ENCODE peak calls at places on chromosomes 5 and 9, in six cellular contexts. One of them, this sample, is unnamed.

GRCh38 chr5:175252234-175252805 is 191.7 kb downstream of the DRD1 start:
- DNase-seq in K562: no peak
- DNase-seq in A549: no peak
- DNase-seq in IMR-90: peak; percentile 20
- DNase-seq in GM12878: no peak
- DNase-seq in HEK293T: no peak
- DNase-seq in this sample: no peak

GRCh38 chr5:123809594-123810172 is 297.7 kb downstream of the CSNK1G3 start:
- DNase-seq in K562: no peak
- DNase-seq in IMR-90: no peak
- DNase-seq in GM12878: no peak
- DNase-seq in A549: no peak
- DNase-seq in HEK293T: peak; percentile 21
- DNase-seq in this sample: no peak

GRCh38 chr9:33703430-33704096 is 91.8 kb upstream of the PRSS3 start:
- DNase-seq in K562: no peak
- DNase-seq in IMR-90: no peak
- DNase-seq in HEK293T: no peak
- DNase-seq in A549: no peak
- DNase-seq in GM12878: no peak
- DNase-seq in this sample: no peak

GRCh38 chr5:41695920-41696582 is 174.2 kb downstream of the OXCT1 start:
- DNase-seq in GM12878: no peak
- DNase-seq in IMR-90: no peak
- DNase-seq in HEK293T: no peak
- DNase-seq in K562: peak; percentile 11
- DNase-seq in A549: no peak
- DNase-seq in this sample: no peak

GRCh38 chr5:68225188-68225910 is 9.8 kb downstream of the PIK3R1 start:
- DNase-seq in A549: no peak
- DNase-seq in GM12878: no peak
- DNase-seq in K562: no peak
- DNase-seq in HEK293T: no peak
- DNase-seq in IMR-90: peak; percentile 87
- DNase-seq in this sample: peak; percentile 23

GRCh38 chr5:135445306-135445940 is 1.7 kb downstream of the DCANP1 start:
- DNase-seq in A549: no peak
- DNase-seq in HEK293T: no peak
- DNase-seq in K562: no peak
- DNase-seq in IMR-90: no peak
- DNase-seq in GM12878: no peak
- DNase-seq in this sample: no peak

GRCh38 chr5:142618125-142618524 is 67.8 kb downstream of the FGF1 start:
- DNase-seq in K562: no peak
- DNase-seq in GM12878: no peak
- DNase-seq in HEK293T: no peak
- DNase-seq in A549: no peak
- DNase-seq in IMR-90: peak; percentile 93
- DNase-seq in this sample: no peak

GRCh38 chr9:78070530-78070929 is 38.9 kb upstream of the GNAQ start:
- DNase-seq in IMR-90: no peak
- DNase-seq in GM12878: no peak
- DNase-seq in K562: no peak
- DNase-seq in HEK293T: no peak
- DNase-seq in A549: no peak
- DNase-seq in this sample: no peak

GRCh38 chr9:6896562-6896961 is 138.8 kb downstream of the KDM4C start:
- DNase-seq in GM12878: no peak
- DNase-seq in HEK293T: no peak
- DNase-seq in IMR-90: peak; percentile 34
- DNase-seq in K562: peak; percentile 78
- DNase-seq in A549: no peak
- DNase-seq in this sample: peak; percentile 78

GRCh38 chr5:171484460-171484899 is 65.0 kb downstream of the FGF18 start:
- DNase-seq in IMR-90: no peak
- DNase-seq in A549: peak; percentile 73
- DNase-seq in K562: peak; percentile 57
- DNase-seq in GM12878: no peak
- DNase-seq in HEK293T: peak; percentile 73
- DNase-seq in this sample: no peak

GRCh38 chr5:170375283-170375682 is 13.9 kb downstream of the KCNMB1 start:
- DNase-seq in K562: no peak
- DNase-seq in HEK293T: no peak
- DNase-seq in GM12878: no peak
- DNase-seq in IMR-90: no peak
- DNase-seq in A549: no peak
- DNase-seq in this sample: no peak

GRCh38 chr9:126915281-126915816 is 767 bp downstream of the RALGPS1 start:
- DNase-seq in K562: peak; percentile 9
- DNase-seq in HEK293T: no peak
- DNase-seq in A549: peak; percentile 33
- DNase-seq in GM12878: no peak
- DNase-seq in IMR-90: no peak
- DNase-seq in this sample: no peak

GRCh38 chr9:764105-764524 is 77.4 kb upstream of the DMRT1 start:
- DNase-seq in HEK293T: peak; percentile 23
- DNase-seq in K562: peak; percentile 40
- DNase-seq in IMR-90: peak; percentile 56
- DNase-seq in GM12878: no peak
- DNase-seq in A549: peak; percentile 86
- DNase-seq in this sample: peak; percentile 75

GRCh38 chr9:129278391-129279237 is 100.6 kb upstream of the IER5L start:
- DNase-seq in IMR-90: no peak
- DNase-seq in A549: peak; percentile 76
- DNase-seq in K562: peak; percentile 34
- DNase-seq in GM12878: no peak
- DNase-seq in HEK293T: no peak
- DNase-seq in this sample: no peak

GRCh38 chr5:132591140-132591539 is 34.4 kb downstream of the RAD50 start:
- DNase-seq in K562: peak; percentile 27
- DNase-seq in HEK293T: no peak
- DNase-seq in GM12878: no peak
- DNase-seq in A549: no peak
- DNase-seq in IMR-90: peak; percentile 38
- DNase-seq in this sample: no peak

GRCh38 chr5:82861705-82862104 is 215.5 kb downstream of the TMEM167A start:
- DNase-seq in A549: no peak
- DNase-seq in HEK293T: no peak
- DNase-seq in IMR-90: no peak
- DNase-seq in K562: no peak
- DNase-seq in GM12878: no peak
- DNase-seq in this sample: no peak

GRCh38 chr5:35149041-35149440 is 81.2 kb downstream of the PRLR start:
- DNase-seq in GM12878: no peak
- DNase-seq in K562: no peak
- DNase-seq in IMR-90: no peak
- DNase-seq in HEK293T: no peak
- DNase-seq in A549: no peak
- DNase-seq in this sample: no peak

GRCh38 chr9:136277746-136278145 is 26.1 kb downstream of the CCDC187 start:
- DNase-seq in GM12878: no peak
- DNase-seq in IMR-90: no peak
- DNase-seq in HEK293T: no peak
- DNase-seq in A549: no peak
- DNase-seq in K562: no peak
- DNase-seq in this sample: no peak

GRCh38 chr5:1733369-1733768 is 66.3 kb downstream of the MRPL36 start:
- DNase-seq in A549: no peak
- DNase-seq in IMR-90: no peak
- DNase-seq in HEK293T: no peak
- DNase-seq in GM12878: no peak
- DNase-seq in K562: no peak
- DNase-seq in this sample: no peak

GRCh38 chr5:75463726-75464125 is 47.7 kb downstream of the CERT1 start:
- DNase-seq in IMR-90: no peak
- DNase-seq in HEK293T: no peak
- DNase-seq in A549: no peak
- DNase-seq in K562: no peak
- DNase-seq in GM12878: no peak
- DNase-seq in this sample: no peak

GRCh38 chr5:61275841-61276240 is 56.2 kb upstream of the ZSWIM6 start:
- DNase-seq in HEK293T: no peak
- DNase-seq in A549: no peak
- DNase-seq in IMR-90: peak; percentile 82
- DNase-seq in K562: peak; percentile 9
- DNase-seq in GM12878: no peak
- DNase-seq in this sample: no peak

GRCh38 chr5:139492700-139493192 is 10.2 kb upstream of the STING1 start:
- DNase-seq in GM12878: no peak
- DNase-seq in IMR-90: peak; percentile 63
- DNase-seq in HEK293T: no peak
- DNase-seq in K562: no peak
- DNase-seq in A549: no peak
- DNase-seq in this sample: no peak

GRCh38 chr9:14312721-14313377 is 1.1 kb downstream of the NFIB start:
- DNase-seq in HEK293T: no peak
- DNase-seq in K562: peak; percentile 28
- DNase-seq in A549: no peak
- DNase-seq in GM12878: no peak
- DNase-seq in IMR-90: no peak
- DNase-seq in this sample: no peak

GRCh38 chr5:163659568-163659902 is 154.1 kb downstream of the MAT2B start:
- DNase-seq in A549: no peak
- DNase-seq in IMR-90: no peak
- DNase-seq in K562: no peak
- DNase-seq in GM12878: no peak
- DNase-seq in HEK293T: no peak
- DNase-seq in this sample: no peak

GRCh38 chr9:114399381-114399780 is 11.6 kb upstream of the AKNA start:
- DNase-seq in K562: no peak
- DNase-seq in IMR-90: no peak
- DNase-seq in GM12878: no peak
- DNase-seq in A549: no peak
- DNase-seq in HEK293T: no peak
- DNase-seq in this sample: no peak

DNA sequence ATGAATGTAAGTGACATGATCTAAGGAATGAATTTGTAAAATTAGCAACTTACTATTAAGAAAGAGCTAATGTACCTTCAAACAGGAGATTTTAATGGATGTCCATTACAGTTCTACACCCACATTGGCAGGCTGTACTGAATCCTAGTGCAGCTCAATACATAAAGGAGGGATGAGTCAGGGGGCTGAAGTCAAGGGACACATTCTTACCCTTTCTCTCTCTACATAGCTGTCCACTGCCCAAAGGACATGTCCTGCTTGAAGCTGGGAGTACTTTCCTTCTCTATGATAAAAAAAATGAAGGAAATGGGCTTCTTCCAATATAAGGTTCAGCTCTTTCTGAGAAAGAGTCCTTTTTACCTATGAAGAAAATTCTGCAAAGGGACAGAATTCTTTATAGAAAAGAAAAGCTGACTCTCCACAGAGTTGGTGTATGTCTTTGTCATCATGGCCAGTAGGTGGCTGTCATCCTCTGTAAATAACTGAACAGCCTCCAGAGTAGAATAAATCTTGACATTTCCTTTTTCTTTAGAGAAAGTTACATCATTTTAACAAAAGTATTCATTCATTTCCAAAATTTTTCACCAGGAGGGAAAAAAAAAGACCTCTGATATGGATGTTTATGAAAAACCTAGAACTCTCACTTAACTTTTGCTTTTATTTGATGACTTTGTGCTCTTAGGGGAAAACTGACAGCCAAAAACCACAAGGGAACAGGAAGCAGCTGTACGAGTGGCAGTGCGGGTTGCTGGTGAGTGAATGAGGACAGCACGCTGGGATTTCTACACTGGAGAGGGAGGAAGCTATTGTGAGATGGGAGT is 13.1 kb upstream of the IFNA14 start:
- DNase-seq in IMR-90: peak; percentile 14
- DNase-seq in K562: no peak
- DNase-seq in HEK293T: peak; percentile 50
- DNase-seq in GM12878: no peak
- DNase-seq in A549: peak; percentile 40
- DNase-seq in this sample: peak; percentile 10
- TF ChIP-seq BHLHE40 in IMR-90: no peak
- TF ChIP-seq BHLHE40 in K562: no peak
- TF ChIP-seq BHLHE40 in HEK293T: no peak
- TF ChIP-seq BHLHE40 in GM12878: no peak
- TF ChIP-seq BHLHE40 in A549: no peak
- TF ChIP-seq BHLHE40 in this sample: no peak

GRCh38 chr9:5336683-5337082 is 3.0 kb downstream of the RLN1 start:
- DNase-seq in A549: no peak
- DNase-seq in IMR-90: no peak
- DNase-seq in GM12878: no peak
- DNase-seq in K562: no peak
- DNase-seq in HEK293T: no peak
- DNase-seq in this sample: no peak
- TF ChIP-seq BHLHE40 in A549: no peak
- TF ChIP-seq BHLHE40 in IMR-90: no peak
- TF ChIP-seq BHLHE40 in GM12878: no peak
- TF ChIP-seq BHLHE40 in K562: no peak
- TF ChIP-seq BHLHE40 in HEK293T: no peak
- TF ChIP-seq BHLHE40 in this sample: no peak

GRCh38 chr5:24623018-24623417 is 21.8 kb downstream of the CDH10 start:
- DNase-seq in A549: no peak
- DNase-seq in GM12878: no peak
- DNase-seq in K562: no peak
- DNase-seq in IMR-90: no peak
- DNase-seq in HEK293T: peak; percentile 11
- DNase-seq in this sample: no peak
- TF ChIP-seq BHLHE40 in A549: no peak
- TF ChIP-seq BHLHE40 in GM12878: no peak
- TF ChIP-seq BHLHE40 in K562: no peak
- TF ChIP-seq BHLHE40 in IMR-90: no peak
- TF ChIP-seq BHLHE40 in HEK293T: no peak
- TF ChIP-seq BHLHE40 in this sample: no peak

GRCh38 chr9:123654647-123655637 is 275.0 kb downstream of the DENND1A start:
- DNase-seq in IMR-90: no peak
- DNase-seq in HEK293T: no peak
- DNase-seq in GM12878: no peak
- DNase-seq in A549: no peak
- DNase-seq in K562: peak; percentile 20
- DNase-seq in this sample: no peak

GRCh38 chr9:123654218-123654617 is 275.7 kb downstream of the DENND1A start:
- DNase-seq in GM12878: no peak
- DNase-seq in A549: no peak
- DNase-seq in HEK293T: no peak
- DNase-seq in K562: no peak
- DNase-seq in IMR-90: no peak
- DNase-seq in this sample: no peak

GRCh38 chr9:123649909-123650308 is 280.0 kb downstream of the DENND1A start:
- DNase-seq in K562: no peak
- DNase-seq in A549: no peak
- DNase-seq in HEK293T: no peak
- DNase-seq in GM12878: no peak
- DNase-seq in IMR-90: no peak
- DNase-seq in this sample: no peak

GRCh38 chr9:123652416-123652815 is 277.5 kb downstream of the DENND1A start:
- DNase-seq in IMR-90: no peak
- DNase-seq in K562: no peak
- DNase-seq in HEK293T: no peak
- DNase-seq in A549: no peak
- DNase-seq in GM12878: no peak
- DNase-seq in this sample: no peak

DNA sequence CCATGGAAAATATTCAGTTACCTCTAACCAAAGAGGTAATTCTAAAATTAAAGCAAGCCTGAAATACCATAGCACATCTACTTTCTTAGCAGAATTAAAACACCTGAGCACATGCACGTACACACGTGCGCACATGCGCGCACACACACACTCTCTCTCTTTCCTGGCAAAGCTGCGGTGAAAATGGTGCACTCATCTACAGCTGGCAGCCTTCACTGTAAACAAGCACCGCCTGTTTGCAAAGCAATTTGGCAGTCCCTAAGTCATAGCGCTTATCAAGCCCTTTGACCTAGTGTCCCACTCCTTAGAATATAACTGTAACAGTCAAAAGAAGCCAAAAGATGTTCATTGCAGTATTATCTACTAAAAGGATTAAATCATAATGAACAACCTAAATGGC is 278.7 kb downstream of the DENND1A start:
- DNase-seq in IMR-90: no peak
- DNase-seq in GM12878: no peak
- DNase-seq in A549: no peak
- DNase-seq in HEK293T: no peak
- DNase-seq in K562: no peak
- DNase-seq in this sample: no peak
- TF ChIP-seq BHLHE40 in IMR-90: no peak
- TF ChIP-seq BHLHE40 in GM12878: no peak
- TF ChIP-seq BHLHE40 in A549: no peak
- TF ChIP-seq BHLHE40 in HEK293T: no peak
- TF ChIP-seq BHLHE40 in K562: no peak
- TF ChIP-seq BHLHE40 in this sample: no peak

This sample was measured in HepG2.